ENCODE peak calls at places on chromosomes 4 and X, in seven cellular contexts. T is mammary epithelial cell, B is K562, G is hepatocyte, K is keratinocyte, A is fibroblast of lung, J is PC-3. F is an unnamed sample.

GRCh38 chr4:188578657-188579056 is 439.4 kb downstream of the TRIML1 start:
- DNase-seq in B (no peak), A (no peak), G (no peak), J (no peak), T (no peak), K (no peak), F (no peak)

GRCh38 chr4:182803235-182803634 is 114.0 kb downstream of the DCTD start:
- DNase-seq in J (no peak), G (no peak), K (no peak), B (no peak), A (no peak), T (no peak), F (no peak)

GRCh38 chrX:15373986-15374385 is 10.2 kb downstream of the VEGFD start:
- DNase-seq in A (no peak), K (no peak), T (no peak), B (no peak), G (no peak), J (no peak), F (no peak)

GRCh38 chr4:91035276-91035675 is 908.1 kb downstream of the CCSER1 start:
- DNase-seq in K (no peak), J (no peak), T (no peak), A (peak), B (no peak), G (no peak), F (no peak)

GRCh38 chr4:15396157-15396800 is 31.6 kb upstream of the C1QTNF7 start:
- DNase-seq in K (no peak), J (peak), G (peak), A (peak), T (peak), B (peak), F (no peak)

GRCh38 chr4:27066591-27066990 is 205.9 kb downstream of the STIM2 start:
- DNase-seq in B (no peak), K (no peak), T (no peak), G (no peak), A (no peak), J (no peak), F (no peak)

GRCh38 chrX:154368630-154369452 is 5.6 kb downstream of the FLNA start:
- DNase-seq in K (peak), B (peak), A (peak), J (peak), T (peak), G (peak), F (peak)

GRCh38 chrX:13380230-13380629 is 60.4 kb upstream of the ATXN3L start:
- DNase-seq in T (peak), A (peak), B (no peak), K (no peak), J (peak), G (no peak), F (no peak)

GRCh38 chr4:84965558-84966381 is 720 bp downstream of the WDFY3 start:
- DNase-seq in T (peak), B (peak), J (peak), K (no peak), A (peak), G (peak), F (no peak)

GRCh38 chr4:23040539-23040938 is 347.8 kb downstream of the GBA3 start:
- DNase-seq in J (no peak), G (no peak), A (no peak), K (no peak), B (no peak), T (no peak), F (no peak)

GRCh38 chrX:110163488-110163887 is 154.4 kb downstream of the AMMECR1 start:
- DNase-seq in K (no peak), A (peak), G (no peak), B (no peak), J (peak), T (no peak), F (peak)

GRCh38 chr4:148052448-148052847 is 320.6 kb downstream of the ARHGAP10 start:
- DNase-seq in K (no peak), B (no peak), T (no peak), A (no peak), J (no peak), G (no peak), F (no peak)

GRCh38 chr4:40579983-40580382 is 49.7 kb downstream of the RBM47 start:
- DNase-seq in J (no peak), G (no peak), B (no peak), T (peak), A (peak), K (peak), F (peak)

GRCh38 chrX:150348365-150348764 is 14.8 kb upstream of the MAMLD1 start:
- DNase-seq in K (no peak), B (no peak), T (peak), A (peak), J (peak), G (peak), F (peak)

GRCh38 chr4:181650033-181650825 is 593.0 kb upstream of the TENM3 start:
- DNase-seq in J (no peak), G (no peak), K (no peak), A (peak), B (no peak), T (no peak), F (no peak)

GRCh38 chr4:78601013-78601412 is 49.4 kb downstream of the ANXA3 start:
- DNase-seq in B (peak), G (no peak), J (no peak), T (peak), K (no peak), A (peak), F (no peak)

GRCh38 chr4:37188100-37188499 is 56.4 kb upstream of the NWD2 start:
- DNase-seq in G (no peak), A (no peak), K (no peak), B (peak), T (no peak), J (peak), F (no peak)

GRCh38 chr4:72430050-72430449 is 139.0 kb downstream of the ADAMTS3 start:
- DNase-seq in K (no peak), J (peak), B (no peak), T (no peak), G (no peak), A (peak), F (no peak)

GRCh38 chrX:7414753-7415152 is 266.8 kb upstream of the PUDP start:
- DNase-seq in G (no peak), A (no peak), T (no peak), B (no peak), K (no peak), J (no peak), F (no peak)

GRCh38 chr4:123672987-123673386 is 276.4 kb downstream of the SPRY1 start:
- DNase-seq in A (peak), K (no peak), G (peak), B (no peak), J (peak), T (peak), F (peak)

GRCh38 chr4:82569076-82569475 is 7.3 kb upstream of the TMEM150C start:
- DNase-seq in A (no peak), K (no peak), B (no peak), T (no peak), J (no peak), G (no peak), F (no peak)

GRCh38 chr4:185534850-185535761 is at the start of gene PDLIM3:
- DNase-seq in K (no peak), B (peak), J (no peak), T (peak), G (peak), A (peak), F (peak)
- TF ChIP-seq EZH2 in K (peak), B (no peak), J (peak), T (no peak), G (no peak), A (peak), F (no peak)

GRCh38 chr4:2059034-2059725 is at the start of gene NAT8L:
- DNase-seq in J (peak), K (no peak), T (no peak), B (peak), G (peak), A (no peak), F (no peak)
- TF ChIP-seq EZH2 in J (no peak), K (no peak), T (no peak), B (no peak), G (no peak), A (peak), F (no peak)

GRCh38 chr4:109052699-109053656 is 249.5 kb downstream of the COL25A1 start:
- DNase-seq in T (no peak), J (no peak), K (no peak), G (no peak), B (no peak), A (peak), F (no peak)
- TF ChIP-seq EZH2 in T (no peak), J (no peak), K (no peak), G (no peak), B (no peak), A (no peak), F (no peak)

DNA sequence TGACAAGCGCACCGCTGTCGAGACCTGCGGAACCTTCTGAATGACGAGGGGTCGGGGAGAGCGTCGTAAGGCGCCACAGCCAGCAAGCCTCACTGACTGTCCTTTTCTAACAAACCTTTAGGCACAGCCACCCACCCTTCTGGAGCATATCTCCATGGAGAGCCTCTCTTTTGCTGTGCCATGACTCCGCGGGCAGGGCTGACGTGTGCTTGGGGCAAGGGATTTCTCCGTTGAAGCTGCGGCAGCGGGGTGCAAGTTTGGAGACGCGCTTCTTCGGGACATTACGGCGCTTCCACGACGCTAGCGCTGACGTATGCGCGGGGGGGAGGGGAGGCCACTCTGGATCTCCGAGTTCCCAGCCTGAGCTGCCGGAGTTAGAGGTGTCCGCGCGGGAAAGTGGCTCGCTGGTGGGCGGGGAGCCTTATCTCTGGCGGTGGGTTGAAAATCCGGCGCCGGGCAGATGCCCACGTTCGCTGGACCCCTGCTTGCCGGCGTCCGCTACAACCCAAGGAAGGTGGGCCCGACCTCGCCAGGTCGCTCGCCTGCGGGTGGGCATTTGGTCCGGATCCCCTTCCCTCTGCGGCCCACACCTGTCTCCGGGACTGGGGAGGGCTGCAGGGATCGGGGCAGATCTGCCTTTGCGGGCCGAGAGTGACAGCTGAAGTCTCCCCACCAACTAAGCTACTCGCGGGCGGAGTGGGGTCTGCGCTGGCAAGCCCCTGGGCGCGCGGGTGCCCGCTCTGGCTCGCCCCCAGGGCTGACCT is 540 bp upstream of the SLC10A7 start:
- DNase-seq in J (peak), T (peak), K (no peak), B (peak), A (peak), G (peak), F (peak)
- TF ChIP-seq EZH2 in J (no peak), T (no peak), K (no peak), B (no peak), A (no peak), G (no peak), F (no peak)

GRCh38 chr4:5330339-5330738 is 279.1 kb downstream of the STK32B start:
- DNase-seq in B (no peak), T (no peak), K (no peak), J (no peak), G (no peak), A (no peak), F (no peak)
- TF ChIP-seq EZH2 in B (no peak), T (no peak), K (no peak), J (no peak), G (no peak), A (no peak), F (no peak)

DNA sequence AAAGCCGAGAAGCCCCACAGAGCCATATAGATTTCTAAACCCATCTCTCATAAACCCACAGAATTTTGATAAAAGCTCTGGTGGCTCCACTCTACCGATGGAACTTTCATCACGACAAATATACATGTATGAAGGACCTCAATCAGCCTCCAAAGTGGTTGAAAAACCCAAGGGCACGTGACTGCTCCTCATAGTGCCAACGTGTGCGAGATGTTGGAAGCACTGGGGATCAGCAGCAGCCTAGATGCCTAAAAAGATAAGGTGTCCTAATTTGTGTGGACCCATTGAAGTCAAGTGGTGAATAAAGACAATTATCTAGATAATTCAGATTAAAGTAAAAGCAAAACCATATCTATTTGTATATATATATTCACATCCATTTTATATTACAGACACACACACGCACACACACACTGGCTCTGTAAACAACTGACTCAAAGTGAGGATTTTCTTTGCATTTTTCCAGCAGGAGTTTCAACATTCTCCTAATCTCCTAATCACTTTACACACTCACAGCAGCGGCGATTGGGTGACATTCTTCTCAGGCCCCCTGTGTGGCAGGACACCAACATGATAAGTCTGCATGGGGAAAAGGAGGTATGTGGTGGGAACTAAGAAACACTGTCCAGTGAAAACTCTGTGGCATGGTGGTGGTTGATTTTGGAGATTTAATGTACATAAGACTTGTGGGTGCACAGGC is 2.9 kb upstream of the PITX2 start:
- DNase-seq in B (no peak), T (no peak), G (no peak), K (no peak), A (no peak), J (no peak), F (no peak)
- TF ChIP-seq EZH2 in B (no peak), T (peak), G (no peak), K (peak), A (no peak), J (no peak), F (no peak)

GRCh38 chr4:157221895-157222763 is 1.6 kb downstream of the GRIA2 start:
- DNase-seq in J (no peak), K (no peak), B (no peak), T (no peak), A (peak), G (peak), F (no peak)
- TF ChIP-seq EZH2 in J (no peak), K (peak), B (no peak), T (peak), A (no peak), G (peak), F (no peak)